ENCODE peak calls at places on chromosomes 6 and 20, in five cellular contexts. F, Q, H, A and L are unnamed samples.

GRCh38 chr6:137657351-137657911 is 163.2 kb upstream of the OLIG3 start:
- DNase-seq in F (peak), Q (no peak), H (no peak), A (no peak), L (no peak)

GRCh38 chr20:10521068-10521834 is 86.1 kb downstream of the SLX4IP start:
- DNase-seq in F (peak), Q (no peak), H (no peak), A (no peak), L (no peak)

GRCh38 chr20:5612476-5613291 is 137.5 kb upstream of the SHLD1 start:
- DNase-seq in F (no peak), Q (no peak), H (no peak), A (no peak), L (no peak)

GRCh38 chr6:135053433-135053832 is 1.2 kb downstream of the HBS1L start:
- DNase-seq in F (no peak), Q (no peak), H (no peak), A (no peak), L (no peak)

GRCh38 chr6:43006251-43006650 is 7.5 kb downstream of the MEA1 start:
- DNase-seq in F (no peak), Q (no peak), H (no peak), A (no peak), L (no peak)

GRCh38 chr6:81727876-81728517 is 24.5 kb downstream of the TENT5A start:
- DNase-seq in F (no peak), Q (no peak), H (no peak), A (no peak), L (no peak)

GRCh38 chr6:129845696-129846095 is 15.4 kb downstream of the TMEM244 start:
- DNase-seq in F (no peak), Q (no peak), H (no peak), A (no peak), L (no peak)

GRCh38 chr6:152146385-152146784 is 338.9 kb downstream of the ESR1 start:
- DNase-seq in F (no peak), Q (no peak), H (no peak), A (no peak), L (no peak)

GRCh38 chr6:4645713-4646356 is 130.4 kb upstream of the CDYL start:
- DNase-seq in F (no peak), Q (no peak), H (no peak), A (no peak), L (no peak)

GRCh38 chr20:57622579-57623381 is 2.6 kb upstream of the ZBP1 start:
- DNase-seq in F (peak), Q (peak), H (no peak), A (no peak), L (no peak)

DNA sequence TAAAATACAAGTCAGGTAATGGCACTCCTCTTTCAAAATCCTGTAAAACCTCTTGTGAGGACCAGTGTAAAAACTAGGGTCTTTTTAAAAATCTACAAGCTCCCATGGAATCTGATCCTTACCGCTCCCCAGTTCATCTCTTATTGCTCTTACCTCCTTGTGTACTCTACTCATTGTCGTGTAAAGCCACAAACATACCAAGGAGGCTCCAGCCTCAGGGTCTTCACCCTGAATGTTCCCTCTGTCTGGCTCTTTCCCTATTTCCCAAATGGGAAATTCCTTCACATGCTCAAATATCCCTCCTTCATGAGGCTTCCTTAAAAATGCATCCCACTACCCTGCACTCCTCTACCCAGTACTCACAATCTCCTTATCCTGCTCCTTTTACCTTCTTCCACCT is 67.1 kb downstream of the TASP1 start:
- DNase-seq in F (no peak), Q (peak), H (no peak), A (no peak), L (no peak)
- TF ChIP-seq EP300 in F (no peak), Q (no peak), H (no peak), A (no peak), L (no peak)

GRCh38 chr6:110558575-110558974 is 82.2 kb upstream of the SLC22A16 start:
- DNase-seq in F (no peak), Q (no peak), H (no peak), A (no peak), L (no peak)
- H3K4me3 ChIP-seq in F (no peak), Q (no peak), H (no peak), A (no peak), L (no peak)

DNA sequence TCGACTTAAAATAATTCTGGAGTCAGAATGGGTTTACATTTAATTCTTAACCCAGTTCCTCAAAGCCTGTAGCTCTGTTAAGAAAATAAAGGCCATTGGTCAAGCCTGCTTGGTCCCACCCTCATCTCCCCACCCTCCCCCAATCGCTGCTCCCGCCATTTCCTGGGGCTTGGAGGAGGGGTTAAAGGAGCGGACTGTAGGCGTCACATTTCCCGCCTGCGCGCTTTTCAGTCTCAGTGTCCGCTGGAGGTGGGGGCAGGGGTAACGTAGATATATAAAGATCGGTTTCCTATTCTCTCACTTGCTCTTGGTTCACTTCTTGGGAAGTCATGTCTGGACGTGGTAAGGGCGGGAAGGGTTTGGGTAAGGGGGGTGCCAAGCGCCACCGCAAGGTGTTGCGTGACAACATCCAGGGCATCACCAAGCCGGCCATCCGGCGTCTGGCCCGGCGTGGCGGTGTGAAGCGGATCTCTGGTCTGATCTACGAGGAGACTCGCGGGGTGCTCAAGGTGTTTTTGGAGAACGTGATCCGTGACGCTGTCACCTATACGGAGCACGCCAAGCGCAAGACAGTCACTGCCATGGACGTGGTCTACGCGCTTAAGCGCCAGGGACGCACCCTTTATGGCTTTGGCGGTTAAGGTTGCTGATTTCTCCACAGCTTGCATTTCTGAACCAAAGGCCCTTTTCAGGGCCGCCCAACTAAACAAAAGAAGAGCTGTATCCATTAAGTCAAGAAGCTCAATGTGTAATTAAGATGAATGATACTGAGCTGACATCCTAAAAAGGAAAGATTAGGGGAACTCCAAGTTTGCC is 59.0 kb downstream of the TRIM38 start:
- DNase-seq in F (peak), Q (no peak), H (peak), A (peak), L (peak)
- TF ChIP-seq EP300 in F (no peak), Q (no peak), H (no peak), A (no peak), L (peak)

GRCh38 chr20:4415281-4415680 is 306.4 kb upstream of the PRND start:
- DNase-seq in F (no peak), Q (no peak), H (no peak), A (no peak), L (no peak)

GRCh38 chr20:4412216-4412615 is 309.5 kb upstream of the PRND start:
- DNase-seq in F (no peak), Q (no peak), H (no peak), A (no peak), L (no peak)

GRCh38 chr20:4418141-4418540 is 303.6 kb upstream of the PRND start:
- DNase-seq in F (no peak), Q (no peak), H (no peak), A (no peak), L (no peak)

DNA sequence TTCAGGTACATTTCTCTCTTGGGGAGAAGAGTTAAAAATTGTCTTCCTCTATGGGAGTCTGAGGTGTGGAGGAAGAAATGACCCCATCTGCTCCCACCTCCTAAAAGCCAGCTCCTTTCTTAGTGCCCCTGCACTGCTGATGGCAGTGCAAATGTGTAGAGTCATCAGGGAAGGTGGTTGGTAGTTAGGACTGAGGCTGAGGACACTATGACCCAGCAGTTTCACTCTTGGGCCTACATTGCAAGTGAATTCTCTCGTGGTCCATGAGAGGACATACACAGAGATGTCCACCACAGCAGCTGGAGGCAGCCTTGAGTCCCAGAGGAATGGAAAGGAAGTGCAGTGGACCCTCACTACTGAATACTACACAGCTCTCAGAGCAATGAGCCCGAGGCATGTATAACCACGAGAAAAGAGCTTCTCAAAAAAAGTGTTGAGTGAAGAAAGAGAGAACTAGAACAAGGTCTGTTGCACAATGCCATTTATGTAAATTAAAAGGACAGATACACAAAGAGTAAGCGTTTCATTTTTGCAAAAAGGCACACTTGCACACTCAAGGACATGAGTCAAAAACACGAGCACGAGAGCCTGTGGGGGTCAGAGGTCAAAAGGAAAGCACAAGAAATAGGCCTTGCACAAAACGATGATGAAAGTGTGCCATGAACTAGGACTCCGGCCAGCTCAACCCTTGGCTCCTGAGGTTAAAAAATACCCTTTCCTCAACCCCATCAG is 308.2 kb upstream of the PRND start:
- DNase-seq in F (no peak), Q (no peak), H (no peak), A (no peak), L (no peak)
- H3K4me3 ChIP-seq in F (no peak), Q (no peak), H (no peak), A (no peak), L (no peak)

DNA sequence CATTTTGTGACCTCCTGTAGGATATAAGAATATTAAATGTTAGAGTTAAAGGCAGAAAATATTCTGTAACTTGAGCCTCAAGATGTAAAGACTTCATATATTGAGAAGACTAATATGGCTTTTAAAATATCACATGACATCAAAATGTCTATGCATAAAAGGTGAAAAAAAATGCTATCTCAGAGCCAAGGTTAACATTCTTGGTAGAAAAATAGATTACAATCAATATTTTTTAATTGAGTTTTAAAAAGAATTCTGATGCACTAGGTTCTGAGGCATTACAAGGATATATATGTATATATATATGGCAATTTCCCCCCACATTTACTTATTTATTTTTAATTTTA is 46.2 kb upstream of the RAB23 start:
- DNase-seq in F (no peak), Q (no peak), H (no peak), A (no peak), L (no peak)
- TF ChIP-seq EP300 in F (no peak), Q (no peak), H (no peak), A (no peak), L (no peak)

GRCh38 chr6:46128476-46128875 is 1.3 kb upstream of the ENPP4 start:
- DNase-seq in F (no peak), Q (no peak), H (no peak), A (no peak), L (no peak)
- H3K4me3 ChIP-seq in F (no peak), Q (no peak), H (no peak), A (no peak), L (no peak)

DNA sequence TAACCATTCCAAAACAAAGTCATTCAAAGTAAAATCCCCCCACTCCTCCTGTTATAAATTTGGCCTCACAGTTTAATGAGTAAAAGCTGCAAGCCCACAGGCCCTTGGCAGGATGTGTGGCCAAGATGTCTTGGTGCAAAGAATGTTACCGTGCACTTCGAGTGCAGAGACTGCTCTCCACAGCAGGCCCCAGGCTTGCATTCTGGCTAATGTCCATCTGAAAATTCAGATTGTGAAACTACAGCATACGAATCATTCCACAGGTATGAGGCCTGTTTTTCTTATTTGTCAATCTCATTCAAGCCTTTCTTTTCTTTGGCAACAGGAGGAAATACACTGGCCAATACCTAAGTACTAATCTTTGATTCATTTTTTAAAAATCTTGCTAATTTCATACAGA is 7.1 kb downstream of the RPS6KA2 start:
- DNase-seq in F (no peak), Q (no peak), H (no peak), A (no peak), L (no peak)
- TF ChIP-seq EP300 in F (no peak), Q (no peak), H (no peak), A (no peak), L (no peak)

DNA sequence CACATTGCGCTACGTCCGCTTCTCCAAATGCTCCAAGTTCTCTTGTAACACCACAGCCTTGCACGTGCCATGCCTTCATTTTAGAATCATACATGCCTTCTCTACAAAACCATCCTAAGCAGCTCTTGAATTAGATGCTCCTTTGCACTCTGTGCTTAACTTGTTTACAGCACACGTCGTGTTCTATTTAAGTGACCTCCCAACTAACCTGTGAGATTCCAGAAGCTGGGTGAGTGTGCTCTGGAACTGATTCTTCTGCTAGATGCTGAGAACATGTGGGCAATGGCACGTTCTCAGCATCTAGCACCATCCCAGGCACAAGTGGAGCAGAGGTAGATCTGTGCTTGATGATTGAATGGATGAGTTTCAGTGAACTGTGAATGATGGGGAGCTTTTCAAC is 100.0 kb upstream of the NEDD9 start:
- DNase-seq in F (no peak), Q (no peak), H (no peak), A (no peak), L (no peak)
- H3K4me3 ChIP-seq in F (no peak), Q (no peak), H (no peak), A (no peak), L (no peak)

GRCh38 chr6:83127258-83127657 is 59.8 kb downstream of the DOP1A start:
- DNase-seq in F (no peak), Q (no peak), H (no peak), A (no peak), L (no peak)

GRCh38 chr6:83126223-83126622 is 58.8 kb downstream of the DOP1A start:
- DNase-seq in F (no peak), Q (no peak), H (no peak), A (no peak), L (no peak)

GRCh38 chr6:83125425-83125824 is 58.0 kb downstream of the DOP1A start:
- DNase-seq in F (no peak), Q (no peak), H (no peak), A (no peak), L (no peak)

GRCh38 chr6:83126807-83127206 is 59.3 kb downstream of the DOP1A start:
- DNase-seq in F (no peak), Q (no peak), H (no peak), A (no peak), L (no peak)

DNA sequence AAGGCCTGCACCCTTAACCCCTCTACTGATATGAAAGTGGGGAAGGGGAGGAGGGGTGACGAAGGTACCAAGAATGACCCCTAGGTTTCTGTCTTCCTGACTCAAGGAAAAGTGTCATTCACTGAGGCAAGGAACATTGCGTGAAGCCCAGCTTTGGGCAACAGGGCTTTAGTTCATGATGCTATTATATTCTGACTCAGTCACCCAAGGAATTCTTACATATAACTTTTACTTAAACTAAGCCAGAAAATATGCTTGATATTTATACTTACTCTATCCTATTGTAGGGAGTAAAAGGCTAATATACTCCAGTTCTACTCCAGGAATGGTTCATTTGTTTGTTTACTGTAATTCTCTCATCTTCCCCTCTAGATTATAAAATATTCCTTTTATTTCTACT is 60.5 kb downstream of the DOP1A start:
- DNase-seq in F (no peak), Q (no peak), H (no peak), A (no peak), L (no peak)
- TF ChIP-seq EP300 in F (no peak), Q (no peak), H (no peak), A (no peak), L (no peak)